ENCODE peak calls at places on chromosomes 13 and 19, in five cellular contexts. T is thoracic aorta, M is gastrocnemius medialis, Q is testis, I is IMR-90. Y is an unnamed sample.

GRCh38 chr13:100855151-100855550 is 180.6 kb upstream of the TMTC4 start:
- DNase-seq in T (no peak), M (no peak), Q (no peak), I (no peak), Y (no peak)

GRCh38 chr19:8569066-8569761 is 8.0 kb downstream of the MYO1F start:
- DNase-seq in T (no peak), M (peak; percentile 41), Q (peak; percentile 24), I (peak; percentile 96), Y (no peak)

GRCh38 chr13:79361299-79361698 is 44.8 kb downstream of the RBM26 start:
- DNase-seq in T (no peak), M (no peak), Q (no peak), I (no peak), Y (no peak)

GRCh38 chr19:58397533-58398037 is 2.1 kb downstream of the RNF225 start:
- DNase-seq in T (no peak), M (no peak), Q (no peak), I (no peak), Y (no peak)

GRCh38 chr13:71039440-71039839 is 827.6 kb downstream of the DACH1 start:
- DNase-seq in T (no peak), M (no peak), Q (no peak), I (no peak), Y (no peak)

GRCh38 chr19:3880471-3881271 is at the start of gene ATCAY:
- DNase-seq in T (no peak), M (no peak), Q (no peak), I (no peak), Y (no peak)

GRCh38 chr13:35549481-35549880 is 73.0 kb upstream of the MAB21L1 start:
- DNase-seq in T (no peak), M (no peak), Q (no peak), I (peak; percentile 43), Y (no peak)

GRCh38 chr13:43057653-43058317 is 34.4 kb downstream of the DNAJC15 start:
- DNase-seq in T (no peak), M (no peak), Q (no peak), I (no peak), Y (no peak)

GRCh38 chr19:2230807-2231533 is 5.2 kb downstream of the PLEKHJ1 start:
- DNase-seq in T (no peak), M (peak; percentile 83), Q (peak; percentile 63), I (no peak), Y (no peak)

GRCh38 chr13:109875746-109876145 is 89.4 kb upstream of the IRS2 start:
- DNase-seq in T (no peak), M (no peak), Q (no peak), I (no peak), Y (no peak)

GRCh38 chr13:79385694-79386093 is 20.4 kb downstream of the RBM26 start:
- DNase-seq in T (no peak), M (no peak), Q (no peak), I (no peak), Y (no peak)

GRCh38 chr19:4363571-4364304 is 20.4 kb downstream of the MPND start:
- DNase-seq in T (no peak), M (no peak), Q (no peak), I (no peak), Y (no peak)

GRCh38 chr19:19606021-19606420 is 12.5 kb downstream of the PBX4 start:
- DNase-seq in T (no peak), M (no peak), Q (no peak), I (peak; percentile 10), Y (no peak)

GRCh38 chr19:2477141-2477710 is 1.3 kb downstream of the GADD45B start:
- DNase-seq in T (no peak), M (peak; percentile 65), Q (no peak), I (peak; percentile 34), Y (peak; percentile 79)

GRCh38 chr13:44904982-44905381 is 84.3 kb downstream of the NUFIP1 start:
- DNase-seq in T (peak; percentile 16), M (peak; percentile 79), Q (peak; percentile 75), I (peak; percentile 97), Y (peak; percentile 88)

DNA sequence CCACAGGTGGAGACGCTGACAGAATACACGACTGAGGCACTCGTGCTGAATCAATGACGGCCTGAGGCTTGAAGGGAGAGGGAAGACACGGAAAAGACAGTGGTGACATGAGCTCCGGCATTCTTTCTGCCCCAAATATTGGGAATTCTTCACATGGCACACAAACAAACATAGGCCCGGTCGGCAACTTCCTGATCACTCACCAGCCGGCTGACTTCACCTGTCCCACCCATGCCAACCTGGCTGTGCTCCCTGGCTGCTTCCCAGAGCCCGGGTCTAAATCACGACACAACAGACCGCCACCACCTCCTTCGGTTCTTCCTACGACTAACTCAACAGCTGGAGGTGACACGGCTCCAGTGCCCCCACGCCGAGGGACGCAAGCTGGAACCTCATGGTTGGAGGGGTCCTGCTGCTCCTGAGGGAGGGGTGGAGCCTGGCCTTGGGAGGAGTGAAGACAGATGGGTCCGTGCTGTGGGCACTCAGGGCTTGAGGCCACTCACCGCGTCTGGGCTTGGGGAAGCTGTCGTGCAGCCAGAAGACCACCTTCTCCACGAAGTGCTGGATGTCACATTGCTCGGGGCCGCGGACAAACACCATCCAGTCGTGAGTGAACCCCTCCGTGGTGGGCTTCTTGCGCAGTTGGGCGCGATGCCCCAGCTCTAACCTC is 9.6 kb downstream of the MLLT1 start:
- DNase-seq in T (no peak), M (no peak), Q (no peak), I (no peak), Y (no peak)
- H3K4me1 ChIP-seq in T (peaks cover 42% of the 10 kb centered on the region), M (peaks cover 48% of the 10 kb centered on the region), Q (peaks cover 39% of the 10 kb centered on the region), I (peaks cover 41% of the 10 kb centered on the region), Y (peaks cover 30% of the 10 kb centered on the region)

DNA sequence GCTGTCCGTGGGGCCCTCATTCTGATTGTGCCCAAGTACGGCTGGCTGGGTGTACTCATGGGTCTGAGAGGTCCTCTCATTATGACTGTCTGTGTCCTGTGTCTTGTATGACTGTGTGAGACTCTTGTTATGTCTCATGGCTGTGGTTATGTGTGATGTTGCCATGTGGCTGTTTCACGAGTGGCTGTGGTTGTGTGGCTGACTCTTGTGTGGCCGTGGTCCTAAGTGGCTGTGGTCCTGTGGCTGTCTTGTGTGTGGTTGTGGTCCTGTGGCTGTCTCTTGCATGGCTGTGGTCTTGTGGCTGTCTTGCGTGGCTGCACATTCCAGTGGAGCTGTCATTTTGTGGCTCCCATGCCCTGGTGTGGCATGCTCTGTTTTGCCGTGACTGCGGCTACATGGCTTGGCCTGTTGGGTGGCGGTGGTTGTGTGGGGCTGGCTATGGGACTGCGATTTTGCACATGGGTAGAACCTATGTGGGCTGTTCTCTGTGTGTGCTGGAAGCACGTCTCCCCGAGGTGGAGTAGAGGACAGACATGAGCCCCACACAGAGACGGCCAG is 2.5 kb downstream of the LYL1 start:
- DNase-seq in T (no peak), M (no peak), Q (no peak), I (no peak), Y (peak; percentile 49)
- H3K4me1 ChIP-seq in T (peaks cover 57% of the 10 kb centered on the region), M (peaks cover 12% of the 10 kb centered on the region), Q (peaks cover 22% of the 10 kb centered on the region), I (peaks cover 12% of the 10 kb centered on the region), Y (no peaks in the 10 kb centered on the region)

GRCh38 chr13:73369095-73369494 is 310.3 kb downstream of the KLF5 start:
- DNase-seq in T (no peak), M (no peak), Q (no peak), I (no peak), Y (no peak)
- H3K4me1 ChIP-seq in T (no peaks in the 10 kb centered on the region), M (no peaks in the 10 kb centered on the region), Q (no peaks in the 10 kb centered on the region), I (no peaks in the 10 kb centered on the region), Y (no peaks in the 10 kb centered on the region)

GRCh38 chr19:15316498-15316897 is 15.8 kb downstream of the BRD4 start:
- DNase-seq in T (no peak), M (no peak), Q (no peak), I (peak; percentile 80), Y (no peak)
- H3K4me1 ChIP-seq in T (peaks cover 93% of the 10 kb centered on the region), M (peaks cover 96% of the 10 kb centered on the region), Q (peaks cover 73% of the 10 kb centered on the region), I (peaks cover 47% of the 10 kb centered on the region), Y (peaks cover 37% of the 10 kb centered on the region)

GRCh38 chr19:10726268-10726667 is 8.4 kb downstream of the DNM2 start:
- DNase-seq in T (no peak), M (no peak), Q (peak; percentile 75), I (no peak), Y (no peak)
- H3K4me1 ChIP-seq in T (peaks cover 45% of the 10 kb centered on the region), M (peaks cover 40% of the 10 kb centered on the region), Q (peaks cover 30% of the 10 kb centered on the region), I (no peaks in the 10 kb centered on the region), Y (peaks cover 16% of the 10 kb centered on the region)

GRCh38 chr13:29832899-29833298 is 17.5 kb downstream of the UBL3 start:
- DNase-seq in T (no peak), M (no peak), Q (no peak), I (no peak), Y (no peak)

GRCh38 chr13:29830000-29830399 is 20.4 kb downstream of the UBL3 start:
- DNase-seq in T (no peak), M (no peak), Q (no peak), I (no peak), Y (no peak)

GRCh38 chr13:29840585-29840984 is 9.8 kb downstream of the UBL3 start:
- DNase-seq in T (no peak), M (no peak), Q (no peak), I (no peak), Y (no peak)

DNA sequence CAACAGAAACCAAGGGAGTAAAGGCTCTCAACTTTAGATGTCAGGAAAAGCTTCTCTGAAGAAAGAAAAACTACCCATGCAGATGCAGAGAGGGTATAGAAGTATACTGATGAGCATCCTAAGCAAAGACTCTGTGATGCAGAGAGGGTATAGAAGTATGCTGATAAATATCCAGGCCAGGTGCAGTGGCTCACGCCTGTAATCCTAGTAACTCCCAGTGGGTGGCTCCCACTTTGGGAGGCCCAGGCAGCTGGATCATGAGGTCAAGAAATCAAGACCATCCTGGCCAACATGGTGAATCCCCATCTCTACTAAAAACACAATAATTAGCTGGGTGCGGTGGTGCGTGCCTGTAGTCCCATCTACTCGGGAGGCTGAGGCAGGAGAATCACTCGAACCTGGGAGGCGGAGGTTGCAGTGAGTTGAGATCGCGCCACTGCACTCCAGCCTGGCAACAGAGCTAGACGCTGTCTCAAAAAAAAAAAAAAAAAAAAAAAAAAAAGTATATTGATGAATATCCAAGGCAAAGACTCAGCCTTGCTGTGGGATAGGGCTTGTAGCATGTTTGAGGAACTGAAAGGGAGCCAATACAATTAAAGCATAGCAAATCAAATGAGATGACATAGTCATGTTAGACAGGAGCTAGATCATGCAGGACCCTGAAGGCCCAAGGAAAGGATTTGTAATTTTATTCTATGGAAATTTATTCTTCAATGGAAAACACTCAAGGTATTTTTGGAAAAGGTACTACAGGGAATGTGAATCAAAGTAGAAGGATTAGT is 14.9 kb downstream of the UBL3 start:
- DNase-seq in T (no peak), M (no peak), Q (no peak), I (no peak), Y (no peak)
- H3K4me1 ChIP-seq in T (peaks cover 13% of the 10 kb centered on the region), M (peaks cover 27% of the 10 kb centered on the region), Q (no peaks in the 10 kb centered on the region), I (no peaks in the 10 kb centered on the region), Y (peaks cover 6% of the 10 kb centered on the region)

GRCh38 chr13:21511841-21512240 is 52.7 kb upstream of the ZDHHC20 start:
- DNase-seq in T (no peak), M (no peak), Q (no peak), I (peak; percentile 31), Y (no peak)
- H3K4me1 ChIP-seq in T (no peaks in the 10 kb centered on the region), M (no peaks in the 10 kb centered on the region), Q (no peaks in the 10 kb centered on the region), I (no peaks in the 10 kb centered on the region), Y (no peaks in the 10 kb centered on the region)